ENCODE peak calls at places on chromosomes 13 and 19, in six cellular contexts. One of them, this sample, is unnamed.

GRCh38 chr13:105920375-105920774 is 615.1 kb downstream of the EFNB2 start:
- DNase-seq in HCT116: peak; percentile 78
- DNase-seq in neural progenitor cell: peak; percentile 88
- DNase-seq in GM23338: no peak
- DNase-seq in PC-3: peak; percentile 85
- DNase-seq in OCI-LY7: no peak
- DNase-seq in this sample: peak; percentile 44

GRCh38 chr13:74087304-74087703 is 46.9 kb downstream of the KLF12 start:
- DNase-seq in GM23338: no peak
- DNase-seq in neural progenitor cell: no peak
- DNase-seq in HCT116: no peak
- DNase-seq in OCI-LY7: no peak
- DNase-seq in PC-3: no peak
- DNase-seq in this sample: no peak

GRCh38 chr13:98207411-98207810 is 30.3 kb upstream of the RNF113B start:
- DNase-seq in OCI-LY7: no peak
- DNase-seq in GM23338: no peak
- DNase-seq in HCT116: no peak
- DNase-seq in neural progenitor cell: no peak
- DNase-seq in PC-3: no peak
- DNase-seq in this sample: no peak

GRCh38 chr19:10095948-10096614 is 6.4 kb downstream of the ANGPTL6 start:
- DNase-seq in PC-3: peak; percentile 99
- DNase-seq in neural progenitor cell: peak; percentile 96
- DNase-seq in OCI-LY7: peak; percentile 95
- DNase-seq in HCT116: peak; percentile 75
- DNase-seq in GM23338: peak; percentile 87
- DNase-seq in this sample: peak; percentile 98

GRCh38 chr19:17484520-17485180 is 14.3 kb downstream of the SLC27A1 start:
- DNase-seq in GM23338: peak; percentile 60
- DNase-seq in neural progenitor cell: no peak
- DNase-seq in OCI-LY7: no peak
- DNase-seq in PC-3: no peak
- DNase-seq in HCT116: no peak
- DNase-seq in this sample: no peak

GRCh38 chr19:17095141-17095919 is 19.8 kb downstream of the MYO9B start:
- DNase-seq in PC-3: no peak
- DNase-seq in GM23338: no peak
- DNase-seq in OCI-LY7: no peak
- DNase-seq in HCT116: no peak
- DNase-seq in neural progenitor cell: no peak
- DNase-seq in this sample: peak; percentile 50

GRCh38 chr19:16917401-16917800 is 28.6 kb downstream of the F2RL3 start:
- DNase-seq in neural progenitor cell: no peak
- DNase-seq in PC-3: no peak
- DNase-seq in HCT116: no peak
- DNase-seq in GM23338: no peak
- DNase-seq in OCI-LY7: no peak
- DNase-seq in this sample: no peak

GRCh38 chr19:7895565-7895964 is 7.3 kb downstream of the LRRC8E start:
- DNase-seq in GM23338: no peak
- DNase-seq in HCT116: no peak
- DNase-seq in PC-3: no peak
- DNase-seq in neural progenitor cell: no peak
- DNase-seq in OCI-LY7: no peak
- DNase-seq in this sample: peak; percentile 3

GRCh38 chr19:47723573-47723923 is 10.3 kb downstream of the EHD2 start:
- DNase-seq in HCT116: no peak
- DNase-seq in GM23338: no peak
- DNase-seq in PC-3: peak; percentile 64
- DNase-seq in neural progenitor cell: no peak
- DNase-seq in OCI-LY7: no peak
- DNase-seq in this sample: peak; percentile 79

DNA sequence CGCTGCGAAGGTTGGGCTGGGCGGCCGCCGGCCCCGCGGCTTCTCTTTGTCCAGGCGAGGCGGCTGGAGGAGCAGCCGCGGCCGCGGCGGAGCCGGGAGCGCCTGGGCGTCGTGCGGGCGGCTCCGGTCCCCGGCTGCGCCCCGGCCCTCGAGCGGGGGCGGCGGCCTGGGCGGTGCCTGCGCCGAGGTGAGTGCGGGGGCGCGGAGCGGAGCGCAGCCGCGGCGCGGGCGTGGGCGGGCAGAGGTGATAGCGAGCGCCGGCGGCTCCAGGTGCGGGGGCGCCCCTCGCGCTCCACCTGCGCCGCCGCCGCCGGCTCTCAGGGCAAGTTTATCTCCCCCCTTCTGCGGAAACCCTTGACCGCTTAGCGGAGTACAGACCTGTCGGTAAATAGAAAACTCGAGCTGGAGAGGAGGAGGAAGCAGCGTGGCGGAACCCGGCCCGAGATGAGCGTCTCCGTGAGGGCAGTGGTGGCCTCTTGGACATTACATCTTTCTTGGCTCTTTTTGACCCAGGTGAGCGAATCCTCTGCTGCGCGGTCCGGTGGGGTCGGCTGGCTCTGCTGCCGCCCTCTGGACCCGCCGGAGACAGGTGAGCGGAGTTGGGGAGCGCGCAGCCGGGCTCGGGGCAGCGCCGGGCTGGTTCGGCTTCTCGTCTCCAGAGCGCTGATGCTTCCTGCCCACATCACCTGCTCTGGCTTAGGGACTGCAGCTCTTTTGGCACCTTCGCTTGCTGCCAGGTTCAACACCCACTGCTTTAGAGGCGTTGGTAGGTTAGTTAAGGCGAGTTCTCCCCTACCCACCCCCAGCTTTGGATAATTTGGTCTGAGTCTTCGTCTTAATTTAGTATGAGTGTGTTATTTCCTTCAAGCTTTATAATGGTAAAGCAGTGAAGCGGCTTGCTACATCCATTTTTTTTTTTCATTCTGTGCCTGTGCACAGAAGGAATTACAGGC is at the start of gene MTUS2:
- DNase-seq in HCT116: no peak
- DNase-seq in OCI-LY7: no peak
- DNase-seq in neural progenitor cell: peak; percentile 36
- DNase-seq in GM23338: peak; percentile 85
- DNase-seq in PC-3: no peak
- DNase-seq in this sample: peak; percentile 61
- TF ChIP-seq EZH2phosphoT487 in HCT116: no peak
- TF ChIP-seq EZH2phosphoT487 in OCI-LY7: no peak
- TF ChIP-seq EZH2phosphoT487 in neural progenitor cell: peak; percentile 73
- TF ChIP-seq EZH2phosphoT487 in GM23338: no peak
- TF ChIP-seq EZH2phosphoT487 in PC-3: no peak
- TF ChIP-seq EZH2phosphoT487 in this sample: no peak

GRCh38 chr19:38389957-38390924 is 1.7 kb downstream of the SPRED3 start:
- DNase-seq in PC-3: no peak
- DNase-seq in neural progenitor cell: no peak
- DNase-seq in HCT116: no peak
- DNase-seq in GM23338: no peak
- DNase-seq in OCI-LY7: no peak
- DNase-seq in this sample: no peak
- H3K4me3 ChIP-seq in PC-3: peak overlapping the region; percentile 30
- H3K4me3 ChIP-seq in neural progenitor cell: peak overlapping the region; percentile 75
- H3K4me3 ChIP-seq in HCT116: no peak overlapping the region
- H3K4me3 ChIP-seq in GM23338: peak overlapping the region; percentile 96
- H3K4me3 ChIP-seq in OCI-LY7: no peak overlapping the region
- H3K4me3 ChIP-seq in this sample: no peak overlapping the region

DNA sequence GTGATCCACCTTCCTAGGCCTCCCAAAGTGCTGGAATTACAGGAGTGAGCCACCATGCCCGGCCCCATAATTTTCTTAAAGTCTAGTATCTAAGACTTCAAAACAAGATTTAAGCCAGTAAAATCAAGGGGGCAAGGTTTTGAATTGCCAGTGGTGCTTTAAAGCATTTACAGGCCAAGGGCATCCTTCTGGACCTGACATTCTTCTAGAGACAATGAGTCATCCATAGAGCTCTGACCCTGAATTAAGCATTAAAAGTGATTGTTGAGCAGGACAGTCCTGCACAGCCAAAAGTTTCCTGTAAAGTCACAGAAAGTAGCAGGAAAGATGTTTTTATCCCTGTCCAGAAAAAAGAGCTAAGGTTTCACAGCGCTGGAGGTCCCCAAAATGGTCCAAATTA is 50.9 kb upstream of the ATP12A start:
- DNase-seq in GM23338: no peak
- DNase-seq in HCT116: no peak
- DNase-seq in neural progenitor cell: no peak
- DNase-seq in PC-3: no peak
- DNase-seq in OCI-LY7: no peak
- DNase-seq in this sample: no peak
- TF ChIP-seq EZH2phosphoT487 in GM23338: no peak
- TF ChIP-seq EZH2phosphoT487 in HCT116: no peak
- TF ChIP-seq EZH2phosphoT487 in neural progenitor cell: no peak
- TF ChIP-seq EZH2phosphoT487 in PC-3: no peak
- TF ChIP-seq EZH2phosphoT487 in OCI-LY7: no peak
- TF ChIP-seq EZH2phosphoT487 in this sample: no peak

GRCh38 chr19:11190501-11190900 is 6.8 kb downstream of the KANK2 start:
- DNase-seq in HCT116: no peak
- DNase-seq in neural progenitor cell: no peak
- DNase-seq in OCI-LY7: peak; percentile 75
- DNase-seq in GM23338: no peak
- DNase-seq in PC-3: no peak
- DNase-seq in this sample: no peak
- H3K4me3 ChIP-seq in HCT116: no peak overlapping the region
- H3K4me3 ChIP-seq in neural progenitor cell: no peak overlapping the region
- H3K4me3 ChIP-seq in OCI-LY7: peak overlapping the region; percentile 58
- H3K4me3 ChIP-seq in GM23338: no peak overlapping the region
- H3K4me3 ChIP-seq in PC-3: no peak overlapping the region
- H3K4me3 ChIP-seq in this sample: no peak overlapping the region

GRCh38 chr19:5903502-5904301 is at the start of gene NDUFA11:
- DNase-seq in GM23338: peak; percentile 97
- DNase-seq in neural progenitor cell: peak; percentile 97
- DNase-seq in OCI-LY7: peak; percentile 96
- DNase-seq in HCT116: peak; percentile 90
- DNase-seq in PC-3: peak; percentile 96
- DNase-seq in this sample: peak; percentile 99
- TF ChIP-seq EZH2phosphoT487 in GM23338: no peak
- TF ChIP-seq EZH2phosphoT487 in neural progenitor cell: no peak
- TF ChIP-seq EZH2phosphoT487 in OCI-LY7: no peak
- TF ChIP-seq EZH2phosphoT487 in HCT116: no peak
- TF ChIP-seq EZH2phosphoT487 in PC-3: no peak
- TF ChIP-seq EZH2phosphoT487 in this sample: no peak

GRCh38 chr19:4114181-4114580 is 9.7 kb downstream of the MAP2K2 start:
- DNase-seq in neural progenitor cell: no peak
- DNase-seq in OCI-LY7: no peak
- DNase-seq in PC-3: no peak
- DNase-seq in GM23338: no peak
- DNase-seq in HCT116: no peak
- DNase-seq in this sample: no peak

GRCh38 chr19:4113398-4114088 is 10.4 kb downstream of the MAP2K2 start:
- DNase-seq in PC-3: no peak
- DNase-seq in GM23338: no peak
- DNase-seq in OCI-LY7: no peak
- DNase-seq in HCT116: no peak
- DNase-seq in neural progenitor cell: no peak
- DNase-seq in this sample: no peak

GRCh38 chr19:4115818-4116385 is 8.0 kb downstream of the MAP2K2 start:
- DNase-seq in OCI-LY7: peak; percentile 9
- DNase-seq in neural progenitor cell: no peak
- DNase-seq in PC-3: no peak
- DNase-seq in HCT116: no peak
- DNase-seq in GM23338: no peak
- DNase-seq in this sample: no peak

GRCh38 chr19:4112367-4112766 is 11.6 kb downstream of the MAP2K2 start:
- DNase-seq in OCI-LY7: no peak
- DNase-seq in neural progenitor cell: no peak
- DNase-seq in PC-3: no peak
- DNase-seq in HCT116: no peak
- DNase-seq in GM23338: no peak
- DNase-seq in this sample: no peak

GRCh38 chr19:4115050-4115817 is 8.7 kb downstream of the MAP2K2 start:
- DNase-seq in GM23338: no peak
- DNase-seq in HCT116: no peak
- DNase-seq in OCI-LY7: peak; percentile 76
- DNase-seq in neural progenitor cell: no peak
- DNase-seq in PC-3: no peak
- DNase-seq in this sample: no peak
- H3K4me3 ChIP-seq in GM23338: no peak overlapping the region
- H3K4me3 ChIP-seq in HCT116: no peak overlapping the region
- H3K4me3 ChIP-seq in OCI-LY7: peak overlapping the region; percentile 33
- H3K4me3 ChIP-seq in neural progenitor cell: no peak overlapping the region
- H3K4me3 ChIP-seq in PC-3: no peak overlapping the region
- H3K4me3 ChIP-seq in this sample: no peak overlapping the region

GRCh38 chr13:86729206-86729605 is 930.0 kb upstream of the SLITRK6 start:
- DNase-seq in PC-3: no peak
- DNase-seq in GM23338: no peak
- DNase-seq in neural progenitor cell: no peak
- DNase-seq in OCI-LY7: no peak
- DNase-seq in HCT116: no peak
- DNase-seq in this sample: no peak
- TF ChIP-seq EZH2phosphoT487 in PC-3: no peak
- TF ChIP-seq EZH2phosphoT487 in GM23338: no peak
- TF ChIP-seq EZH2phosphoT487 in neural progenitor cell: no peak
- TF ChIP-seq EZH2phosphoT487 in OCI-LY7: no peak
- TF ChIP-seq EZH2phosphoT487 in HCT116: no peak
- TF ChIP-seq EZH2phosphoT487 in this sample: no peak

DNA sequence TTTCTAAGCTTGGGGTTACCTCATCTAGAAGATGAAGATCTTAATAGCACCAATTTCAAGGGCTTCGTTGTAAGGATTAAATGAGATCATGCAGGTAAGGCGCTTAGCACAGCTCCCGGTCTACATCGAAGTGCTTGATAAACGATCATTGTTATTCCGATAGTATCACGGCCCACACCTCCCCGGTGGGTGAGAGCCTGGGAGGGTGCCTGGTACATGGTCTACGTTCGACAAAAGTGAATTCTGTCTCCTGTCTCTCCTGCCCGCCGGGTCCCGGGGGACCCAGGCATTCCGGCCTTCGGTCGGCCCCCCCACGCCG is 501 bp upstream of the MYH14 start:
- DNase-seq in PC-3: no peak
- DNase-seq in GM23338: no peak
- DNase-seq in OCI-LY7: no peak
- DNase-seq in HCT116: no peak
- DNase-seq in neural progenitor cell: no peak
- DNase-seq in this sample: no peak
- H3K4me3 ChIP-seq in PC-3: peak overlapping the region; percentile 77
- H3K4me3 ChIP-seq in GM23338: peak overlapping the region; percentile 84
- H3K4me3 ChIP-seq in OCI-LY7: no peak overlapping the region
- H3K4me3 ChIP-seq in HCT116: peak overlapping the region; percentile 73
- H3K4me3 ChIP-seq in neural progenitor cell: peak overlapping the region; percentile 54
- H3K4me3 ChIP-seq in this sample: no peak overlapping the region

This sample was measured in hepatocyte.